ENCODE peak calls at places on chromosome 19, in four cellular contexts. Y is aorta, L is heart right ventricle, F is cardiac muscle cell. O is an unnamed sample.

GRCh38 chr19:58326501-58326913 is 287 bp upstream of the ZSCAN22 start:
- DNase-seq in Y (no peak), L (no peak), F (no peak), O (no peak)

GRCh38 chr19:19860756-19861390 is 4.8 kb upstream of the ZNF253 start:
- DNase-seq in Y (no peak), L (no peak), F (peak; percentile 86), O (no peak)

GRCh38 chr19:44303305-44303704 is 1.5 kb downstream of the ZNF235 start:
- DNase-seq in Y (no peak), L (no peak), F (no peak), O (no peak)

GRCh38 chr19:4347521-4347920 is 4.2 kb downstream of the MPND start:
- DNase-seq in Y (no peak), L (no peak), F (no peak), O (no peak)

GRCh38 chr19:54275951-54276350 is 5.0 kb downstream of the LILRB2 start:
- DNase-seq in Y (no peak), L (no peak), F (no peak), O (no peak)

GRCh38 chr19:58479303-58479702 is 3.2 kb downstream of the ZNF446 start:
- DNase-seq in Y (no peak), L (no peak), F (no peak), O (no peak)

GRCh38 chr19:36097036-36097435 is 13.9 kb upstream of the OVOL3 start:
- DNase-seq in Y (no peak), L (no peak), F (no peak), O (no peak)

GRCh38 chr19:19740755-19741154 is 7.8 kb upstream of the ZNF14 start:
- DNase-seq in Y (peak; percentile 72), L (no peak), F (no peak), O (no peak)

GRCh38 chr19:55360902-55361301 is 2.2 kb downstream of the GARIN5B start:
- DNase-seq in Y (no peak), L (no peak), F (no peak), O (no peak)

GRCh38 chr19:6540918-6541689 is 10.3 kb downstream of the TNFSF9 start:
- DNase-seq in Y (no peak), L (no peak), F (no peak), O (no peak)

GRCh38 chr19:55642153-55643002 is 1.1 kb upstream of the ZNF581 start:
- DNase-seq in Y (peak; percentile 80), L (peak; percentile 35), F (peak; percentile 50), O (no peak)

GRCh38 chr19:2805261-2805900 is 14.3 kb upstream of the ZNF554 start:
- DNase-seq in Y (no peak), L (no peak), F (no peak), O (no peak)

GRCh38 chr19:29527500-29528328 is 1.9 kb downstream of the VSTM2B start:
- DNase-seq in Y (peak; percentile 30), L (no peak), F (no peak), O (no peak)

GRCh38 chr19:6527893-6528543 is 2.8 kb upstream of the TNFSF9 start:
- DNase-seq in Y (no peak), L (no peak), F (no peak), O (no peak)

GRCh38 chr19:2477732-2478191 is 1.8 kb downstream of the GADD45B start:
- DNase-seq in Y (peak; percentile 79), L (no peak), F (peak; percentile 29), O (peak; percentile 40)

GRCh38 chr19:2793126-2793525 is 7.8 kb downstream of the THOP1 start:
- DNase-seq in Y (no peak), L (no peak), F (no peak), O (no peak)

GRCh38 chr19:4519521-4520277 is 1.4 kb upstream of the PLIN4 start:
- DNase-seq in Y (no peak), L (peak; percentile 42), F (no peak), O (peak; percentile 84)

GRCh38 chr19:54518844-54519243 is 16.2 kb downstream of the LAIR2 start:
- DNase-seq in Y (no peak), L (no peak), F (no peak), O (peak; percentile 20)

GRCh38 chr19:4391701-4392543 is 8.4 kb downstream of the SH3GL1 start:
- DNase-seq in Y (no peak), L (peak; percentile 57), F (no peak), O (no peak)

GRCh38 chr19:18419699-18420460 is 682 bp downstream of the SSBP4 start:
- DNase-seq in Y (peak; percentile 83), L (no peak), F (no peak), O (no peak)
- H3K4me1 ChIP-seq in Y (no peaks in the 10 kb centered on the region), L (peaks cover 87% of the 10 kb centered on the region), F (peaks cover 12% of the 10 kb centered on the region), O (no peaks in the 10 kb centered on the region)

GRCh38 chr19:46196410-46197124 is 33.0 kb upstream of the IGFL1 start:
- DNase-seq in Y (no peak), L (no peak), F (no peak), O (no peak)
- H3K4me1 ChIP-seq in Y (no peaks in the 10 kb centered on the region), L (peaks cover 20% of the 10 kb centered on the region), F (peaks cover 18% of the 10 kb centered on the region), O (no peaks in the 10 kb centered on the region)

GRCh38 chr19:46860846-46861690 is at the start of gene ARHGAP35:
- DNase-seq in Y (peak; percentile 87), L (peak; percentile 43), F (no peak), O (peak; percentile 43)
- H3K4me1 ChIP-seq in Y (peaks cover 5% of the 10 kb centered on the region), L (peaks cover 66% of the 10 kb centered on the region), F (peaks cover 24% of the 10 kb centered on the region), O (peaks cover 7% of the 10 kb centered on the region)

GRCh38 chr19:1241417-1242095 is at the start of gene ATP5F1D:
- DNase-seq in Y (peak; percentile 99), L (peak; percentile 96), F (peak; percentile 95), O (peak; percentile 93)
- H3K4me1 ChIP-seq in Y (no peaks in the 10 kb centered on the region), L (peaks cover 78% of the 10 kb centered on the region), F (peaks cover 21% of the 10 kb centered on the region), O (no peaks in the 10 kb centered on the region)

GRCh38 chr19:8461891-8462290 is 17.1 kb downstream of the HNRNPM start:
- DNase-seq in Y (no peak), L (no peak), F (no peak), O (no peak)

GRCh38 chr19:8459095-8459494 is 14.3 kb downstream of the HNRNPM start:
- DNase-seq in Y (no peak), L (no peak), F (no peak), O (no peak)

GRCh38 chr19:8459520-8460260 is 14.9 kb downstream of the HNRNPM start:
- DNase-seq in Y (no peak), L (no peak), F (no peak), O (no peak)

GRCh38 chr19:8461376-8461775 is 16.6 kb downstream of the HNRNPM start:
- DNase-seq in Y (no peak), L (no peak), F (no peak), O (no peak)

DNA sequence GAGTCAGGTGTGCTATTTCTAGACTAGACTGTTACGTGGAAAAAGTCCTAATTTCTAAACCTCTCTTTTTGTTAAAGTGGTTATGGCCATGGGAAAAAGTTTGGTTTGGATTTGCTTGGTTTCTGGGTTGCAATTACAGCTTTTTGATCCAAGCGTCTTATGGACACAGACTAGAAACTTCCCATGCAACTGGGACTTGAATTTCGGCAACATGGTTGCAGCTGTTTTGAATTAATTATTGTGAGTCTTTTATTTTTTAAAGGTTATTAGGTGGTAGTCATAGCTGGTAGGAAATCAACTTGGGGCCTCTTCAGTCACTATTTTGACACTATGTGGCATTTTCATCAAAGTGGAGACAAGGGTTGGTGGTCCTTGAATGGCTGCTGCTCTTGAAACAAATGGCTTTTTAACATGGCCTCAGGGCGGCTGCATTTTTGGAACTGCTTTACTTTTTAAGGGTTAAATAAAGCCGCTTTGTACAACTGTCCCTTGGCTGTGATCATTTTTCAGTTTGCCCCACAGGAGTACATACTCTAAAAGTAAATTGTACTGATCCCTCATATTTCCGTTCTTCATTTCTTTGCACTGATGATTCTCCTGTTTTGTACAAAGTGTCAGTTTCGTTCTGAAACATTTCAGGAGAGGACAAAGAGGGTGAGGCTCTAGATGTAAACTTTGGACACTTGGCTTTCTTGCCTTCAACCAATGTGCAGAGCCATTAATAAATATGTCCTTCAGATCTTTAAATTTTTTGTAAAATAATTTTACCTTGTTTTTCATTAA is 15.9 kb downstream of the HNRNPM start:
- DNase-seq in Y (no peak), L (no peak), F (no peak), O (no peak)
- H3K4me1 ChIP-seq in Y (peaks cover 4% of the 10 kb centered on the region), L (peaks cover 72% of the 10 kb centered on the region), F (peaks cover 42% of the 10 kb centered on the region), O (peaks cover 11% of the 10 kb centered on the region)

DNA sequence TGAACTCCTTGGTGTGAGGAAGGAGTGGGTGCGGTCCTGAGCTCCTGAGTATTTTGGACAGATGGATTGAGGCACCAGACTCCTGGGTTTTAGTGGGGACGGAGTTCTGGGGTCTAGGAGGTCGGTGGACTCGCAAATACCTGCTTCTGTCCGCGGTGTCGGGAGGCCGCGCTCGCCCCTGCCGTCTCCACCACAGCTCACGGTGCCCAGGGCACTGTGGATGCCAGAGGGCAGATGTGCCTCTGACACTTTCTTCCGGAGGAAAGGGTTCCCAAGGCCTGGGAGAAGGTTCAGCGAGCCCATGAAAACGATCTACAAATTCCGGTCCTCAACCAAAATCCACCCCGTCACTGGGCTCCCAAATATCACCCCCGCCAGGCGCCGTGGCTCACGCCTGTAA is 3.3 kb downstream of the TULP2 start:
- DNase-seq in Y (no peak), L (no peak), F (no peak), O (no peak)
- H3K4me1 ChIP-seq in Y (no peaks in the 10 kb centered on the region), L (peaks cover 19% of the 10 kb centered on the region), F (no peaks in the 10 kb centered on the region), O (no peaks in the 10 kb centered on the region)

GRCh38 chr19:48874309-48875135 is 2.3 kb downstream of the PPP1R15A start:
- DNase-seq in Y (no peak), L (peak; percentile 47), F (no peak), O (peak; percentile 47)
- H3K4me1 ChIP-seq in Y (no peaks in the 10 kb centered on the region), L (peaks cover 65% of the 10 kb centered on the region), F (peaks cover 39% of the 10 kb centered on the region), O (peaks cover 8% of the 10 kb centered on the region)

GRCh38 chr19:38072776-38073411 is 151.1 kb downstream of the DPF1 start:
- DNase-seq in Y (no peak), L (no peak), F (no peak), O (no peak)
- H3K4me1 ChIP-seq in Y (no peaks in the 10 kb centered on the region), L (no peaks in the 10 kb centered on the region), F (no peaks in the 10 kb centered on the region), O (no peaks in the 10 kb centered on the region)

GRCh38 chr19:35078807-35079206 is 36.8 kb upstream of the FXYD3 start:
- DNase-seq in Y (no peak), L (no peak), F (no peak), O (no peak)
- H3K4me1 ChIP-seq in Y (no peaks in the 10 kb centered on the region), L (no peaks in the 10 kb centered on the region), F (no peaks in the 10 kb centered on the region), O (no peaks in the 10 kb centered on the region)

O was measured in uterus.